ENCODE peak calls at places on chromosomes 13 and 19, in seven cellular contexts. P is M059J; V is mesendoderm; B is stimulated activated CD8-positive, alpha-beta memory T cell treated with anti-CD3 and anti-CD28 coated beads, Interleukin-15, amount 100 ng/mL, for 1 hour; U is left ventricle myocardium inferior; Q is H9; L is IMR-90. F is an unnamed sample.

GRCh38 chr19:29724102-29724641 is 9.1 kb upstream of the C19orf12 start:
- DNase-seq in P (no peak), V (peak; percentile 61), L (peak; percentile 5), U (no peak), B (no peak), Q (peak; percentile 61), F (no peak)

GRCh38 chr13:101751488-101751887 is 299.0 kb downstream of the ITGBL1 start:
- DNase-seq in B (no peak), Q (no peak), V (peak; percentile 78), L (peak; percentile 77), U (no peak), P (peak; percentile 84), F (no peak)

GRCh38 chr19:42079886-42080763 is 4.2 kb downstream of the ZNF574 start:
- DNase-seq in L (no peak), P (no peak), U (no peak), B (no peak), V (no peak), Q (no peak), F (no peak)

GRCh38 chr13:35333157-35333556 is 143.3 kb downstream of the MAB21L1 start:
- DNase-seq in B (no peak), V (no peak), L (no peak), U (no peak), Q (no peak), P (no peak), F (no peak)

GRCh38 chr13:35988648-35989081 is 142.5 kb downstream of the DCLK1 start:
- DNase-seq in V (peak; percentile 41), P (peak; percentile 87), Q (no peak), L (no peak), B (no peak), U (no peak), F (no peak)

GRCh38 chr13:47226516-47226915 is 329.7 kb upstream of the HTR2A start:
- DNase-seq in Q (no peak), P (peak; percentile 40), U (no peak), B (no peak), L (peak; percentile 42), V (no peak), F (no peak)

GRCh38 chr13:111460548-111461444 is 140.4 kb downstream of the TEX29 start:
- DNase-seq in L (peak; percentile 47), Q (peak; percentile 71), U (no peak), B (no peak), V (peak; percentile 74), P (peak; percentile 46), F (no peak)

GRCh38 chr19:34409189-34410164 is 5.3 kb downstream of the PDCD2L start:
- DNase-seq in U (no peak), Q (no peak), P (no peak), V (no peak), L (no peak), B (no peak), F (peak; percentile 4)

GRCh38 chr13:60148918-60149317 is 14.8 kb downstream of the DIAPH3 start:
- DNase-seq in P (no peak), B (no peak), L (no peak), U (no peak), V (no peak), Q (no peak), F (no peak)

GRCh38 chr19:57655443-57655842 is 13.3 kb upstream of the ZSCAN4 start:
- DNase-seq in L (no peak), V (no peak), B (no peak), Q (no peak), P (no peak), U (no peak), F (no peak)

GRCh38 chr19:38577826-38578225 is 39.9 kb downstream of the MAP4K1 start:
- DNase-seq in P (no peak), B (no peak), U (no peak), L (no peak), Q (no peak), V (no peak), F (no peak)

GRCh38 chr13:104975272-104975671 is 1560.2 kb downstream of the EFNB2 start:
- DNase-seq in V (no peak), P (no peak), L (no peak), Q (no peak), U (no peak), B (no peak), F (no peak)

GRCh38 chr13:46747031-46747820 is 49.7 kb downstream of the ESD start:
- DNase-seq in P (peak; percentile 18), Q (no peak), L (no peak), V (no peak), U (no peak), B (no peak), F (no peak)

GRCh38 chr13:44050450-44051063 is 170.9 kb downstream of the LACC1 start:
- DNase-seq in V (no peak), Q (no peak), L (peak; percentile 52), B (no peak), P (peak; percentile 23), U (no peak), F (no peak)

GRCh38 chr13:113544896-113545295 is 39.7 kb upstream of the TFDP1 start:
- DNase-seq in B (no peak), U (no peak), L (no peak), Q (peak; percentile 15), V (no peak), P (no peak), F (peak; percentile 34)

GRCh38 chr19:16037424-16038195 is 38.7 kb upstream of the TPM4 start:
- DNase-seq in Q (no peak), V (no peak), P (no peak), L (no peak), B (no peak), U (no peak), F (no peak)

GRCh38 chr13:39406688-39407087 is 196.3 kb downstream of the LHFPL6 start:
- DNase-seq in B (no peak), V (peak; percentile 63), U (no peak), P (peak; percentile 11), L (no peak), Q (no peak), F (no peak)

GRCh38 chr13:51628059-51628852 is 44.0 kb downstream of the WDFY2 start:
- DNase-seq in Q (no peak), P (no peak), L (no peak), U (no peak), B (no peak), V (no peak), F (no peak)

GRCh38 chr13:98262307-98262706 is 85.2 kb upstream of the RNF113B start:
- DNase-seq in P (no peak), L (no peak), B (no peak), Q (no peak), U (no peak), V (no peak), F (no peak)

GRCh38 chr13:95300625-95301134 is 571 bp downstream of the ABCC4 start:
- DNase-seq in U (peak; percentile 64), Q (peak; percentile 50), V (peak; percentile 35), B (peak; percentile 12), L (peak; percentile 67), P (peak; percentile 70), F (peak; percentile 72)

GRCh38 chr19:18000981-18001836 is 6.8 kb upstream of the ARRDC2 start:
- DNase-seq in V (peak; percentile 76), U (peak; percentile 91), P (peak; percentile 84), Q (peak; percentile 77), B (peak; percentile 78), L (peak; percentile 73), F (peak; percentile 92)

GRCh38 chr19:18629166-18630088 is 7.4 kb upstream of the KLHL26 start:
- DNase-seq in P (no peak), U (peak; percentile 59), B (no peak), V (no peak), L (no peak), Q (no peak), F (no peak)

GRCh38 chr13:50712882-50713281 is 130.6 kb downstream of the DLEU7 start:
- DNase-seq in P (no peak), V (no peak), U (no peak), Q (no peak), B (no peak), L (no peak), F (no peak)

GRCh38 chr19:5392476-5392875 is 51.9 kb upstream of the PTPRS start:
- DNase-seq in P (no peak), Q (no peak), B (no peak), U (no peak), L (no peak), V (no peak), F (no peak)

GRCh38 chr13:73223372-73223781 is 164.6 kb downstream of the KLF5 start:
- DNase-seq in U (no peak), P (peak; percentile 48), L (no peak), Q (no peak), B (no peak), V (no peak), F (no peak)

GRCh38 chr19:30862876-30863275 is 486.4 kb downstream of the TSHZ3 start:
- DNase-seq in B (no peak), L (no peak), V (no peak), U (no peak), Q (peak; percentile 8), P (no peak), F (peak; percentile 42)

GRCh38 chr19:47650695-47651094 is 41.8 kb downstream of the BICRA start:
- DNase-seq in P (no peak), V (no peak), Q (no peak), L (no peak), U (no peak), B (no peak), F (no peak)

GRCh38 chr19:45507864-45508680 is 793 bp downstream of the VASP start:
- DNase-seq in L (no peak), V (peak; percentile 90), U (no peak), P (peak; percentile 49), B (no peak), Q (peak; percentile 88), F (no peak)